ENCODE peak calls at places on chromosomes 13 and 19, in six cellular contexts. F, P, K, B, Y and J are unnamed samples.
A peak's percentile ranks its signal among the peaks of the same experiment; 100 is the strongest.

GRCh38 chr13:24083141-24083540 is 77.4 kb upstream of the SPATA13 start:
- DNase-seq in Y (no peak), F (no peak), B (no peak), K (no peak), P (no peak), J (no peak)

GRCh38 chr13:97506511-97506910 is 72.5 kb downstream of the RAP2A start:
- DNase-seq in K (no peak), P (no peak), F (peak; percentile 8), Y (no peak), B (no peak), J (no peak)

GRCh38 chr13:42272115-42272756 is at the start of gene AKAP11:
- DNase-seq in Y (peak; percentile 5), B (no peak), F (peak; percentile 26), K (peak; percentile 73), P (no peak), J (peak; percentile 51)

GRCh38 chr13:74388626-74389025 is 254.4 kb upstream of the KLF12 start:
- DNase-seq in P (no peak), Y (no peak), K (no peak), B (no peak), F (no peak), J (no peak)

GRCh38 chr13:81987677-81988357 is 1646.9 kb upstream of the SPRY2 start:
- DNase-seq in F (no peak), B (no peak), P (no peak), K (no peak), Y (no peak), J (no peak)

GRCh38 chr13:31225998-31226675 is 26.4 kb downstream of the B3GLCT start:
- DNase-seq in P (no peak), K (no peak), B (no peak), Y (no peak), F (no peak), J (no peak)

GRCh38 chr13:112760440-112760839 is 70.6 kb downstream of the ATP11A start:
- DNase-seq in Y (no peak), B (no peak), F (no peak), P (no peak), K (no peak), J (no peak)

GRCh38 chr13:33080962-33081655 is 64.9 kb downstream of the KL start:
- DNase-seq in K (no peak), P (no peak), Y (no peak), F (no peak), B (no peak), J (no peak)

GRCh38 chr13:80824231-80824630 is 483.3 kb upstream of the SPRY2 start:
- DNase-seq in B (no peak), P (no peak), K (no peak), F (peak; percentile 50), Y (no peak), J (no peak)

GRCh38 chr19:35213678-35214632 is 14.6 kb downstream of the FAM187B start:
- DNase-seq in Y (peak; percentile 48), P (peak; percentile 72), K (peak; percentile 81), F (peak; percentile 85), B (no peak), J (peak; percentile 84)

GRCh38 chr13:61700663-61701062 is 285.0 kb upstream of the PCDH20 start:
- DNase-seq in P (no peak), B (no peak), F (no peak), K (no peak), Y (no peak), J (no peak)

GRCh38 chr19:52492201-52492960 is 35.1 kb upstream of the ZNF808 start:
- DNase-seq in Y (no peak), P (peak; percentile 1), K (no peak), B (peak; percentile 73), F (no peak), J (no peak)

GRCh38 chr13:26459276-26460131 is 98.0 kb upstream of the WASF3 start:
- DNase-seq in F (no peak), P (no peak), Y (no peak), B (no peak), K (no peak), J (no peak)

GRCh38 chr13:112783135-112783945 is 93.5 kb downstream of the ATP11A start:
- DNase-seq in B (no peak), P (peak; percentile 17), K (peak; percentile 44), Y (no peak), F (peak; percentile 24), J (no peak)

GRCh38 chr19:56377105-56377924 is 16.0 kb downstream of the ZNF582 start:
- DNase-seq in Y (no peak), B (no peak), P (no peak), F (no peak), K (no peak), J (no peak)

GRCh38 chr19:406121-406711 is 2.7 kb downstream of the C2CD4C start:
- DNase-seq in F (no peak), P (no peak), Y (no peak), K (peak; percentile 52), B (no peak), J (no peak)

GRCh38 chr19:21440321-21440720 is 43.4 kb downstream of the ZNF493 start:
- DNase-seq in P (no peak), B (no peak), K (no peak), F (no peak), Y (no peak), J (no peak)

GRCh38 chr13:37621811-37622361 is 23.3 kb upstream of the POSTN start:
- DNase-seq in F (no peak), P (no peak), Y (no peak), B (no peak), K (peak; percentile 56), J (no peak)

DNA sequence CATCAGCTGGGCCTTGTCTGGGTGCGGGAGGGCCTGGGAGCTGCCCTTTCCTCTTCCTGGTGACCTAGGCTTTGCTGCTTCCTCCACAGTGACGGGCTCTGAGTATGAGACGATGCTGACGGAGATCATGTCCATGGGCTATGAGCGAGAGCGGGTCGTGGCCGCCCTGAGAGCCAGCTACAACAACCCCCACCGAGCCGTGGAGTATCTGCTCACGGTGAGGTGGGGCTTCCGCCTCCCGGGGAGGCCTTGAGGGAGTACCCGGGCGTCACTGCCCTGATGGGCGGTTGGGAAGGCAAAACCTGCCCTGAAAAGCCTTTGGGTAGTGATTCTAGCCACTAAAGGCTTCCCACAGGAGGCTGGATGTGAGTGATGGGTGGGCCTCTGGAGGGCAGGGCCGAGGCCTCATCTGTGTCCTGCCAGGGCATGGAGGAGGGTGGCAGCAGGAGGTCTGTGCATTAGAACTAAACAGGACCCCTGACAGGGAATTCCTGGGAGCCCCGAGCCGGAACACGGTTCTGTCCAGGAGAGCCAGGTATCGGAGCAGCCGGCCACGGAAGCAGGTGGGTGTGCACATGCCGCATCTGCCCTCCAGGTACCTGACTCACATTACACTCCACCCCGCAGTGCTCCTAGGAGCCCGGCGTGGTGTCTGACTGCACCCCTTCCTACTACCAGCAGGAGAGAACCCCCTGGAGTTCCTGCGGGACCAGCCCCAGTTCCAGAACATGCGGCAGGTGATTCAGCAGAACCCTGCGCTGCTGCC is 3.1 kb downstream of the RAD23A start:
- DNase-seq in K (no peak), P (no peak), F (no peak), Y (no peak), B (no peak), J (no peak)
- TF ChIP-seq EP300 in K (no peak), P (no peak), F (no peak), Y (no peak), B (no peak), J (no peak)

GRCh38 chr19:15550273-15550672 is 41.9 kb downstream of the CYP4F22 start:
- DNase-seq in P (no peak), F (no peak), B (no peak), Y (no peak), K (no peak), J (no peak)

GRCh38 chr19:15548648-15549047 is 40.3 kb downstream of the CYP4F22 start:
- DNase-seq in P (no peak), K (no peak), Y (no peak), F (no peak), B (no peak), J (no peak)

GRCh38 chr19:15550847-15551182 is 42.5 kb downstream of the CYP4F22 start:
- DNase-seq in B (no peak), Y (no peak), K (no peak), F (no peak), P (no peak), J (no peak)

GRCh38 chr19:15549581-15549980 is 41.3 kb downstream of the CYP4F22 start:
- DNase-seq in F (no peak), P (no peak), K (no peak), B (no peak), Y (no peak), J (no peak)

GRCh38 chr19:15551183-15552004 is 43.1 kb downstream of the CYP4F22 start:
- DNase-seq in P (peak; percentile 78), B (no peak), K (no peak), F (no peak), Y (peak; percentile 47), J (peak; percentile 24)
- TF ChIP-seq CTCF in P (no peak), B (no peak), K (no peak), F (no peak), Y (peak; percentile 4), J (no peak)

DNA sequence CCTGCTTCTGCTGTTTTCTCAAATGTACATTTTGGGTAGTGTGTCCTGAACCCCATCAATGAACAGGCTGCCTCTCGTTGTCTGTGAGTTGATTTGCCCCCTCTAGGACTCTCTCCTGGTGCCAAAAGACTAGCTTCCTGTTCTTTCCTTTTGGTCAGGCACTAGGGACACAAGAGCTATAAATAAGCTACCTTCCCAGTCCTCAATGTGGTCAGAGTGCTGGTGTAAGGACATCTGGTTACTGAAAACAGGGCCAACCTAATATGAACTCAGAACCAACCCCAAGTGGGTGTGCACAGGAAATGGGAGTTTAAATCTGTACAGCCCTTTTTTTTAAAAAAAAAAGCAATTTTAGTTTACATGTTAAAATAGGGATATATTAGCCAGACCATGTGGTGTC is 129.2 kb downstream of the ZIC5 start:
- DNase-seq in K (no peak), F (no peak), Y (no peak), B (no peak), P (no peak), J (no peak)
- H3K4me3 ChIP-seq in K (no peak overlapping the region), F (no peak overlapping the region), Y (no peak overlapping the region), B (no peak overlapping the region), P (no peak overlapping the region), J (no peak overlapping the region)

GRCh38 chr19:6324757-6325156 is 8.7 kb downstream of the ACER1 start:
- DNase-seq in K (no peak), F (no peak), P (no peak), B (no peak), Y (no peak), J (no peak)

GRCh38 chr19:6325614-6326013 is 7.8 kb downstream of the ACER1 start:
- DNase-seq in Y (no peak), P (no peak), K (no peak), B (no peak), F (no peak), J (no peak)

GRCh38 chr19:6322284-6322683 is 11.1 kb downstream of the ACER1 start:
- DNase-seq in K (no peak), B (no peak), Y (no peak), P (no peak), F (no peak), J (no peak)

DNA sequence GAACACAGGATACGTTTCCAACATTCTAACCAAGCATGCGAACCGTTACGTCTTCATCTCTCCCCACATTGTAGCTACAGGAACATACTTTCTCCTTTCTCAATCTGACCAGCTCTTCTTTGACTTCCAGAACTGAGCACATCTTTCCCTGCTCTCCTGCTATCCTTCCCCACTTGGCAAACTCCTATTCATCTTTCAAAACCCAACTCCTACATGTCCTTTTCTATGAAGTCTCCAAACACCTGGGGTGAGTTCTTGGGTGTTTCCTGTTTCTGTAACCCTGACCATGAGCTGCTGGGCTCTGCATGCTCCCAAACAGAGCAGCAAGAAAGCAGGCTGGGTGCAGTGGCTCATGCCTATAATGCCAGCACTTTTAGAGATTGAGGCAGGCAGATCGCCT is 6.6 kb downstream of the ACER1 start:
- DNase-seq in P (no peak), F (no peak), Y (no peak), B (no peak), K (no peak), J (no peak)
- TF ChIP-seq EP300 in P (no peak), F (no peak), Y (no peak), B (no peak), K (no peak), J (no peak)